ENCODE peak calls at places on chromosomes 5 and 9, in four cellular contexts. One of them, this sample, is unnamed. For H3K9me3, the result is how much of the 10 kb centered on the place peaks cover.

GRCh38 chr9:101462558-101462957 is 27.0 kb upstream of the ALDOB start:
- DNase-seq in WERI-Rb-1: no peak
- DNase-seq in stomach: no peak
- DNase-seq in colonic mucosa: no peak
- DNase-seq in this sample: no peak

GRCh38 chr5:100900142-100900795 is 2.8 kb downstream of the ST8SIA4 start:
- DNase-seq in colonic mucosa: peak
- DNase-seq in stomach: peak
- DNase-seq in WERI-Rb-1: peak
- DNase-seq in this sample: no peak

GRCh38 chr9:34744295-34745221 is 34.6 kb upstream of the CCL21 start:
- DNase-seq in stomach: no peak
- DNase-seq in colonic mucosa: peak
- DNase-seq in WERI-Rb-1: peak
- DNase-seq in this sample: no peak

GRCh38 chr5:160158087-160158486 is 38.8 kb upstream of the PWWP2A start:
- DNase-seq in colonic mucosa: no peak
- DNase-seq in WERI-Rb-1: no peak
- DNase-seq in stomach: no peak
- DNase-seq in this sample: no peak

GRCh38 chr9:36721846-36722588 is 149.3 kb downstream of the MELK start:
- DNase-seq in colonic mucosa: peak
- DNase-seq in stomach: no peak
- DNase-seq in WERI-Rb-1: no peak
- DNase-seq in this sample: no peak

GRCh38 chr5:115507682-115508081 is 36.9 kb downstream of the FEM1C start:
- DNase-seq in colonic mucosa: no peak
- DNase-seq in stomach: no peak
- DNase-seq in WERI-Rb-1: no peak
- DNase-seq in this sample: no peak

GRCh38 chr5:171571663-171572062 is 152.2 kb downstream of the FGF18 start:
- DNase-seq in colonic mucosa: no peak
- DNase-seq in WERI-Rb-1: no peak
- DNase-seq in stomach: no peak
- DNase-seq in this sample: no peak

GRCh38 chr9:116027951-116028350 is 125.6 kb upstream of the PAPPA start:
- DNase-seq in stomach: no peak
- DNase-seq in WERI-Rb-1: no peak
- DNase-seq in colonic mucosa: no peak
- DNase-seq in this sample: no peak

GRCh38 chr9:5851445-5851844 is 18.5 kb upstream of the ERMP1 start:
- DNase-seq in stomach: no peak
- DNase-seq in WERI-Rb-1: no peak
- DNase-seq in colonic mucosa: peak
- DNase-seq in this sample: no peak

GRCh38 chr9:93261735-93262523 is 78.0 kb downstream of the WNK2 start:
- DNase-seq in stomach: peak
- DNase-seq in colonic mucosa: peak
- DNase-seq in WERI-Rb-1: no peak
- DNase-seq in this sample: no peak

GRCh38 chr5:176650354-176650884 is 3.1 kb downstream of the TSPAN17 start:
- DNase-seq in WERI-Rb-1: no peak
- DNase-seq in stomach: no peak
- DNase-seq in colonic mucosa: no peak
- DNase-seq in this sample: no peak

GRCh38 chr5:142529626-142530278 is 156.1 kb downstream of the FGF1 start:
- DNase-seq in colonic mucosa: no peak
- DNase-seq in WERI-Rb-1: no peak
- DNase-seq in stomach: no peak
- DNase-seq in this sample: no peak

GRCh38 chr9:118478752-118479151 is 774.5 kb downstream of the TLR4 start:
- DNase-seq in WERI-Rb-1: no peak
- DNase-seq in stomach: no peak
- DNase-seq in colonic mucosa: no peak
- DNase-seq in this sample: no peak

GRCh38 chr9:714675-715074 is 126.8 kb upstream of the DMRT1 start:
- DNase-seq in stomach: no peak
- DNase-seq in WERI-Rb-1: no peak
- DNase-seq in colonic mucosa: no peak
- DNase-seq in this sample: no peak

GRCh38 chr5:172529896-172530295 is 75.6 kb upstream of the SH3PXD2B start:
- DNase-seq in WERI-Rb-1: no peak
- DNase-seq in stomach: no peak
- DNase-seq in colonic mucosa: peak
- DNase-seq in this sample: no peak

GRCh38 chr9:3361689-3362392 is 164.0 kb downstream of the RFX3 start:
- DNase-seq in stomach: no peak
- DNase-seq in WERI-Rb-1: no peak
- DNase-seq in colonic mucosa: no peak
- DNase-seq in this sample: no peak

GRCh38 chr5:170442921-170443320 is 53.8 kb upstream of the KCNMB1 start:
- DNase-seq in WERI-Rb-1: no peak
- DNase-seq in stomach: no peak
- DNase-seq in colonic mucosa: no peak
- DNase-seq in this sample: no peak

GRCh38 chr5:52598954-52599353 is 188.8 kb upstream of the ITGA1 start:
- DNase-seq in stomach: no peak
- DNase-seq in colonic mucosa: no peak
- DNase-seq in WERI-Rb-1: no peak
- DNase-seq in this sample: no peak

DNA sequence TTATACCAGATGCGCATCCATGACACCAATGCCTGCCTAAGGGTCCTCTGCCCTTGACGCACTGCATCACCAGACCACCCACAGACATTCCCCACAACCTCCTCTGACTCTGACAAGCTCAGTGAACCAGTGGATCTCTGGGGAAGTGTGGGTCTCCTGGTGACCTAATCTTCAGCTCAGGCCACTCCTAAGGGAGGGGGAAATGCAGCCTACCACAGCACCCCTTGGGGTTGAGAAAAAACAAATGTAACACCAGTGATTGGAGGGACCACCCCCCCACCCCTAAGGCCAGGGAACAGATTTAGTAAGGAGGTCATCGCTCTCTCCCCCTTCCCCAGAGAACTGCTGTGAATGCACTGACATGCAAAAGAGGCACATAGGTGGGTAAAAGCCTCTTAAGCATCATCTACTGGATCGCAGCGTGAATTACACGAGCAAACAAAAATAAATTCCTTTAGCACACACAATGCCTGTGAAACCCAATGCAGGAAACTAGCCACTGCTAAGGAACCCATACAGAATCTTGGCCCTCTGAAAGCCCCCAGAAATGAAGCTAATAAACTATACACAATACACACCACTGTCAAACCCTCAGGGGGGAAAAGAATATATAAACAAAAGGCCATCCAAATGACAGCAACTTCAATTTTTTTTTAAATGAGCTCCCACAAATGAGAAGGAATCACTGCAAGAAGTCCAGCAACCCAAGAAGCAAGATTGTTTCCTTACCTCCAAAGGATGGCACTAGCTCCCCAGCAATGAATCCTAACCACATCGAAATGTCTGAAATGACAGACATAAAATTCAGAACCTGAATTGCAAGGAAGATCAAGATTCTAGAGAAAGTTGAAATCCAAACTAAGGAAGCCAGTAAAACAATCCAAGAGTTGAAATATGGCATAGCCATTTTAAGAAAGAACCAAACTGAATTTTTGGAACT is 513.7 kb upstream of the PTGER4 start:
- DNase-seq in stomach: no peak
- DNase-seq in WERI-Rb-1: no peak
- DNase-seq in colonic mucosa: no peak
- DNase-seq in this sample: no peak
- TF ChIP-seq CTCF in stomach: no peak
- TF ChIP-seq CTCF in WERI-Rb-1: no peak
- TF ChIP-seq CTCF in colonic mucosa: no peak
- TF ChIP-seq CTCF in this sample: no peak

DNA sequence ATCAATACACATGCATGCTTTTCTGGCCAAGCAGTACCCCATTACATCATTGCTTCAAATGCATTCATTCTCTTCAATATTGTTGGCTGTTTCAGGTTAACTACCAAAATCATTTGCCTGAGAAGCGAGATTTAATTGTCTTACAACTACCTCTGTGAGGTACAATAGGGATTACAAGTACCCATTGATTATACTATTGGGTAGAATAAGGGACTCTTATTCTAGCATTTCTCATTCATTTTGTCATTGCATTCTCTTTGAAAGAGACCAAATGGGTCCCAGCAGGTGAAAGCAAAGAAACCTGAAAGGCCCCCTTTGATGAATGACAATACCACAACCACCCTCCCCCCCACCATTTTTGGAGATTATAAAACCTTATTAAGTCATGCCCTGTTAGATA is 374.9 kb upstream of the CCNH start:
- DNase-seq in colonic mucosa: no peak
- DNase-seq in stomach: no peak
- DNase-seq in WERI-Rb-1: no peak
- DNase-seq in this sample: no peak
- H3K27ac ChIP-seq in colonic mucosa: no peak
- H3K27ac ChIP-seq in stomach: no peak
- H3K27ac ChIP-seq in WERI-Rb-1: no peak
- H3K27ac ChIP-seq in this sample: no peak

DNA sequence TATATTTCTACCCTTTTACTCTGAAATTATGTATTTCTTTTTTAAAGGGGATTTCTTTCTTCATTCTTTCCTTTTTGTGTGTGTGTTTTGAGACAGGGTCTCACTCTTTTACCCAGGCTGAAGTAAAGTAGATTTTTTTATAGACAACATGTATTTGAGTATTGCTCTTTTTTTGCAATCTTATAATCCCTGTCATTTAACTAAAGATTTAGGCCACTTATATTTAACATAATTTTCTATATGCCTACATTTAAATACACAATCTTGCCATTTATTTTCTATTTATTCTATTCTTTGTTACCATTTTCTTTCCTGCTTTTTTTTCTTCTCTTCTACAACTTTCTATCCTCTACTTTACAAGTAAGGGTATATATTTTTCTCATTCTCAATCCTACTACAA is 416.0 kb upstream of the IRX2 start:
- DNase-seq in stomach: no peak
- DNase-seq in WERI-Rb-1: no peak
- DNase-seq in colonic mucosa: no peak
- DNase-seq in this sample: no peak
- H3K9me3 ChIP-seq in stomach: under half
- H3K9me3 ChIP-seq in WERI-Rb-1: under half
- H3K9me3 ChIP-seq in colonic mucosa: under half
- H3K9me3 ChIP-seq in this sample: under half

DNA sequence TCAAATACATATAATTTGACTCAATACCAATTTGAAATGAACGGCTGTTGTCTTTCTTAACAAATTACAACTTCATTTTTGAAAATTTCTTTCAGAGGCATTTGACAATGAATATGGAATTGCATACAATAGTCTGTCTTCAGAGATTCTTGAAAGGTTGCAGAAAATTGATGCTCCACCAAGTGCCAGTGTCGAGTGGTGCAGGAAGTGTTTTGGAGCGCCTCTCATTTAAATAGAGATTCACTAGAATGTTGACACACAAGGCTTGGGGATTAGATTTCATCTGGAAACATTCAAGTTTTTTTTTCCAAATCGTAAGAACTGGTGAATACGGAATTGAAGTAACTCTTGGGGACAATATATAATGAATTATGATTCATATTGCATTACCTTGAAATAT is 8.1 kb downstream of the RPS6 start:
- DNase-seq in stomach: no peak
- DNase-seq in WERI-Rb-1: no peak
- DNase-seq in colonic mucosa: no peak
- DNase-seq in this sample: no peak
- TF ChIP-seq CTCF in stomach: no peak
- TF ChIP-seq CTCF in WERI-Rb-1: no peak
- TF ChIP-seq CTCF in colonic mucosa: no peak
- TF ChIP-seq CTCF in this sample: no peak

GRCh38 chr5:56712895-56713565 is 102.3 kb upstream of the MAP3K1 start:
- DNase-seq in WERI-Rb-1: no peak
- DNase-seq in stomach: no peak
- DNase-seq in colonic mucosa: no peak
- DNase-seq in this sample: no peak

GRCh38 chr5:56705217-56705616 is 110.1 kb upstream of the MAP3K1 start:
- DNase-seq in WERI-Rb-1: no peak
- DNase-seq in colonic mucosa: no peak
- DNase-seq in stomach: no peak
- DNase-seq in this sample: no peak

GRCh38 chr5:56706504-56706903 is 108.8 kb upstream of the MAP3K1 start:
- DNase-seq in colonic mucosa: no peak
- DNase-seq in stomach: no peak
- DNase-seq in WERI-Rb-1: no peak
- DNase-seq in this sample: no peak

GRCh38 chr5:56715996-56716395 is 99.4 kb upstream of the MAP3K1 start:
- DNase-seq in colonic mucosa: no peak
- DNase-seq in WERI-Rb-1: no peak
- DNase-seq in stomach: no peak
- DNase-seq in this sample: no peak

GRCh38 chr5:56711191-56711590 is 104.2 kb upstream of the MAP3K1 start:
- DNase-seq in stomach: no peak
- DNase-seq in colonic mucosa: no peak
- DNase-seq in WERI-Rb-1: no peak
- DNase-seq in this sample: no peak
- H3K27ac ChIP-seq in stomach: no peak
- H3K27ac ChIP-seq in colonic mucosa: no peak
- H3K27ac ChIP-seq in WERI-Rb-1: no peak
- H3K27ac ChIP-seq in this sample: no peak

GRCh38 chr5:68708842-68709170 is 385.0 kb upstream of the SLC30A5 start:
- DNase-seq in colonic mucosa: no peak
- DNase-seq in stomach: no peak
- DNase-seq in WERI-Rb-1: no peak
- DNase-seq in this sample: no peak
- H3K9me3 ChIP-seq in colonic mucosa: under half
- H3K9me3 ChIP-seq in stomach: under half
- H3K9me3 ChIP-seq in WERI-Rb-1: under half
- H3K9me3 ChIP-seq in this sample: under half

GRCh38 chr5:76016258-76016657 is 66.9 kb upstream of the SV2C start:
- DNase-seq in stomach: no peak
- DNase-seq in colonic mucosa: no peak
- DNase-seq in WERI-Rb-1: no peak
- DNase-seq in this sample: no peak
- TF ChIP-seq CTCF in stomach: no peak
- TF ChIP-seq CTCF in colonic mucosa: no peak
- TF ChIP-seq CTCF in WERI-Rb-1: no peak
- TF ChIP-seq CTCF in this sample: no peak